ENCODE peak calls at places on chromosomes 1 and 21, in six cellular contexts. One of them, this sample, is unnamed.

GRCh38 chr1:228744918-228745317 is 9.6 kb downstream of the RHOU start:
- DNase-seq in hypothalamus: no peak
- DNase-seq in activated gamma-delta T cell: no peak
- DNase-seq in SW 1271: no peak
- DNase-seq in Jurkat, Clone E6-1: no peak
- DNase-seq in RPMI7951: no peak
- DNase-seq in this sample: no peak

GRCh38 chr1:13772271-13772670 is 72.3 kb downstream of the PRDM2 start:
- DNase-seq in hypothalamus: no peak
- DNase-seq in activated gamma-delta T cell: no peak
- DNase-seq in SW 1271: no peak
- DNase-seq in Jurkat, Clone E6-1: no peak
- DNase-seq in RPMI7951: no peak
- DNase-seq in this sample: no peak

GRCh38 chr1:42756956-42757891 is 9.6 kb downstream of the P3H1 start:
- DNase-seq in hypothalamus: no peak
- DNase-seq in activated gamma-delta T cell: no peak
- DNase-seq in SW 1271: no peak
- DNase-seq in Jurkat, Clone E6-1: no peak
- DNase-seq in RPMI7951: peak
- DNase-seq in this sample: peak

GRCh38 chr1:174068000-174068399 is 45.8 kb upstream of the RC3H1 start:
- DNase-seq in hypothalamus: no peak
- DNase-seq in activated gamma-delta T cell: no peak
- DNase-seq in SW 1271: no peak
- DNase-seq in Jurkat, Clone E6-1: peak
- DNase-seq in RPMI7951: peak
- DNase-seq in this sample: peak

GRCh38 chr1:69230223-69230622 is 337.5 kb upstream of the LRRC7 start:
- DNase-seq in hypothalamus: no peak
- DNase-seq in activated gamma-delta T cell: no peak
- DNase-seq in SW 1271: no peak
- DNase-seq in Jurkat, Clone E6-1: no peak
- DNase-seq in RPMI7951: no peak
- DNase-seq in this sample: no peak

GRCh38 chr1:246515390-246516005 is 8.4 kb upstream of the SMYD3 start:
- DNase-seq in hypothalamus: no peak
- DNase-seq in activated gamma-delta T cell: no peak
- DNase-seq in SW 1271: no peak
- DNase-seq in Jurkat, Clone E6-1: no peak
- DNase-seq in RPMI7951: no peak
- DNase-seq in this sample: no peak

GRCh38 chr1:91781371-91781825 is 104.6 kb downstream of the TGFBR3 start:
- DNase-seq in hypothalamus: no peak
- DNase-seq in activated gamma-delta T cell: no peak
- DNase-seq in SW 1271: no peak
- DNase-seq in Jurkat, Clone E6-1: no peak
- DNase-seq in RPMI7951: peak
- DNase-seq in this sample: no peak

GRCh38 chr1:156104065-156104810 is 10.3 kb upstream of the LMNA start:
- DNase-seq in hypothalamus: peak
- DNase-seq in activated gamma-delta T cell: no peak
- DNase-seq in SW 1271: no peak
- DNase-seq in Jurkat, Clone E6-1: no peak
- DNase-seq in RPMI7951: peak
- DNase-seq in this sample: no peak

GRCh38 chr21:45607021-45607921 is 36.3 kb upstream of the PCBP3 start:
- DNase-seq in hypothalamus: no peak
- DNase-seq in activated gamma-delta T cell: no peak
- DNase-seq in SW 1271: no peak
- DNase-seq in Jurkat, Clone E6-1: no peak
- DNase-seq in RPMI7951: peak
- DNase-seq in this sample: no peak

GRCh38 chr1:172343246-172344099 is 77.0 kb upstream of the C1orf105 start:
- DNase-seq in hypothalamus: no peak
- DNase-seq in activated gamma-delta T cell: no peak
- DNase-seq in SW 1271: no peak
- DNase-seq in Jurkat, Clone E6-1: no peak
- DNase-seq in RPMI7951: peak
- DNase-seq in this sample: no peak

GRCh38 chr1:214317734-214318133 is 36.8 kb downstream of the SMYD2 start:
- DNase-seq in hypothalamus: no peak
- DNase-seq in activated gamma-delta T cell: no peak
- DNase-seq in SW 1271: no peak
- DNase-seq in Jurkat, Clone E6-1: no peak
- DNase-seq in RPMI7951: no peak
- DNase-seq in this sample: no peak

GRCh38 chr1:172172267-172172880 is 248.1 kb upstream of the C1orf105 start:
- DNase-seq in hypothalamus: no peak
- DNase-seq in activated gamma-delta T cell: no peak
- DNase-seq in SW 1271: no peak
- DNase-seq in Jurkat, Clone E6-1: no peak
- DNase-seq in RPMI7951: no peak
- DNase-seq in this sample: no peak

GRCh38 chr1:233940908-233941307 is 36.4 kb downstream of the SLC35F3 start:
- DNase-seq in hypothalamus: no peak
- DNase-seq in activated gamma-delta T cell: no peak
- DNase-seq in SW 1271: no peak
- DNase-seq in Jurkat, Clone E6-1: peak
- DNase-seq in RPMI7951: peak
- DNase-seq in this sample: no peak